ENCODE peak calls at places on chromosomes 11 and 22, in nine cellular contexts. B is sigmoid colon, G is testis, U is heart left ventricle, Q is A549, W is spleen, M is adrenal gland, H is uterus, V is HepG2. Y is an unnamed sample.

GRCh38 chr22:42979606-42980005 is 35.3 kb downstream of the PACSIN2 start:
- DNase-seq in B (no peak), G (no peak), U (no peak), Q (no peak), W (no peak), M (no peak), H (no peak), V (no peak), Y (no peak)

GRCh38 chr22:28440517-28441366 is 238.9 kb downstream of the TTC28 start:
- DNase-seq in B (no peak), G (no peak), U (no peak), Q (no peak), W (no peak), M (no peak), H (no peak), V (no peak), Y (no peak)

GRCh38 chr11:67275606-67276409 is 9.5 kb downstream of the GRK2 start:
- DNase-seq in B (peak), G (no peak), U (peak), Q (no peak), W (peak), M (no peak), H (no peak), V (no peak), Y (no peak)

GRCh38 chr22:45861259-45861658 is 115.7 kb downstream of the WNT7B start:
- DNase-seq in B (no peak), G (no peak), U (no peak), Q (peak), W (no peak), M (no peak), H (no peak), V (no peak), Y (no peak)

GRCh38 chr11:107593941-107594340 is 3.0 kb downstream of the ELMOD1 start:
- DNase-seq in B (no peak), G (no peak), U (no peak), Q (no peak), W (no peak), M (no peak), H (no peak), V (no peak), Y (no peak)

GRCh38 chr11:96905084-96905641 is 515.4 kb downstream of the JRKL start:
- DNase-seq in B (no peak), G (no peak), U (no peak), Q (no peak), W (no peak), M (no peak), H (no peak), V (no peak), Y (no peak)

GRCh38 chr11:124041254-124041653 is at the start of gene OR10G7:
- DNase-seq in B (no peak), G (no peak), U (no peak), Q (no peak), W (no peak), M (no peak), H (no peak), V (no peak), Y (no peak)

GRCh38 chr22:34850010-34850409 is 215.9 kb upstream of the ISX start:
- DNase-seq in B (no peak), G (peak), U (no peak), Q (no peak), W (no peak), M (no peak), H (no peak), V (no peak), Y (no peak)

GRCh38 chr11:119933164-119933563 is 204.2 kb upstream of the NECTIN1 start:
- DNase-seq in B (peak), G (no peak), U (no peak), Q (no peak), W (no peak), M (no peak), H (no peak), V (no peak), Y (no peak)

GRCh38 chr11:3014314-3014938 is 22.3 kb upstream of the NAP1L4 start:
- DNase-seq in B (no peak), G (no peak), U (no peak), Q (no peak), W (peak), M (no peak), H (no peak), V (no peak), Y (no peak)

GRCh38 chr11:1305063-1305495 is 4.4 kb downstream of the TOLLIP start:
- DNase-seq in B (no peak), G (no peak), U (no peak), Q (no peak), W (peak), M (no peak), H (no peak), V (no peak), Y (no peak)

GRCh38 chr11:15930442-15931025 is 425.8 kb downstream of the SOX6 start:
- DNase-seq in B (no peak), G (no peak), U (no peak), Q (no peak), W (no peak), M (no peak), H (no peak), V (no peak), Y (peak)

GRCh38 chr11:69443968-69444364 is 37.5 kb upstream of the LINC01488 start:
- DNase-seq in B (no peak), G (no peak), U (peak), Q (no peak), W (peak), M (no peak), H (no peak), V (no peak), Y (no peak)

GRCh38 chr22:39278040-39278439 is 33.3 kb upstream of the PDGFB start:
- DNase-seq in B (no peak), G (no peak), U (peak), Q (no peak), W (no peak), M (no peak), H (no peak), V (no peak), Y (no peak)

DNA sequence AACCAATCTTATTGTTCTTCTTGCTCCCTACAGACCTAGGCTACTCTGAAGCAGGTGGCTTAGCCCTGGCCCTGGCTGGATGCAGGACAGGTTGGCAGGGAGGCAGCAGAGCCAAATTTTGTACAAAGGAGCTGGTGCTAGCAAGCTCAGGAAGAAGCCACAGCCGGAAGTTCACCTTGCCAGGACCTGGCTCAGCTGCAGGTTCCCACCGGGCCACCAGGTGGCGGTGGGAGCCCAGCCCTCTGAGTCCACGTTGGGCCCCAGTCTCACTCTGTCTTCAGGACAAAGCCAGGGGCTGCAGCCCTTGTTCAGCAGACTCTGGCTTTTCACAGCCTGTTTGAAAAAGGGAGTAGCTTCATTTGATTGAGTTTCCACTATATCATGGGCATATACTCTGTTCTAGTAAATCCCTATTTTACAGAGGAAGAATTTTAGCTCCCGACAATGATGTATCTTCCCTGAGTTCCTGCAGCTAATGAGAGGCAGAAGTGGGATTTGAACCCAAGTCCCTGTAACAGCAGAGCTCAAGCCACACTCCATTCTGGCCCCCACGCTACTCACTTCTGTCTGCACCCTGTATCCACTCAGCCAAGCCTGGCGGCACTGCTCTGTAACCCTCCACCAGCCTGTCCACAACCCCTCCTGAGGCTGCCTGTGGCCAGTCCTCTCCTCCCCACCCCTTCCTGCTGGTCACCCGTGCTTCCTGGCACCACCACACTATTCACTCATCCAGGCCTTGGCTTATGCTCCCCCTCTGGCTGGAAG is 3.3 kb downstream of the TKFC start:
- DNase-seq in B (peak), G (peak), U (peak), Q (peak), W (peak), M (peak), H (peak), V (peak), Y (peak)
- TF ChIP-seq POLR2A in B (no peak), G (no peak), U (no peak), Q (no peak), W (no peak), M (no peak), H (no peak), V (peak), Y (no peak)

GRCh38 chr22:32839776-32840571 is 38.5 kb downstream of the TIMP3 start:
- DNase-seq in B (no peak), G (no peak), U (peak), Q (no peak), W (no peak), M (peak), H (peak), V (no peak), Y (no peak)

GRCh38 chr22:32831571-32831970 is 30.1 kb downstream of the TIMP3 start:
- DNase-seq in B (peak), G (no peak), U (no peak), Q (no peak), W (no peak), M (no peak), H (peak), V (no peak), Y (no peak)

GRCh38 chr22:32837142-32837541 is 35.6 kb downstream of the TIMP3 start:
- DNase-seq in B (peak), G (no peak), U (no peak), Q (no peak), W (no peak), M (no peak), H (no peak), V (no peak), Y (no peak)

GRCh38 chr22:32837803-32838202 is 36.3 kb downstream of the TIMP3 start:
- DNase-seq in B (no peak), G (no peak), U (no peak), Q (no peak), W (no peak), M (no peak), H (no peak), V (no peak), Y (no peak)

DNA sequence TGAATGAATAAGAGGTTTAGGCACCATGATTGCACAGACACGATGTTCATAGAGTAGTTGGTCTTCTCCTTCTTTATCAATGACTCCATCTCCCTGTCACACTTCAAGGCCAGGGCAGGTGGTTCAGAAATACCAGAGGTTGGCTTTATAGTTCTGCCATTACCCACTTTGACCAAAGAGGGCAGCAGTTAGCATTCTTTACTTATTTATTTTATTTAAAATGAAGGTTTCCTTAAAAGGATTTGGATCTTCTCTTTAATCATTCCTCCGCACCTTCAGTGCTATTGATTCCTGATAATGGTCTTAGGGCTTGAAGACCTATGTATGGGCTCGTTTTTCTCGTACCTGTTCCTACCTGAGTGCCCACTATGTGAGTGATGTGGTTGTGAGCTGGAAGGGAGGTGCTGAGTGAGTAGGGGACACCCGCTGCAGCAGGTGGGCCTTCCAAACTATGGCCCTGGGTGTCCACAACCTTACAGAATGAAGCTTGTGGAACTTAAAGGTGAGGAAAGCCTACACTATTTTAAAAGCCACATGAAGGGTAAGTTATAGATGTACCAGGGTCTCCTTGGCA is 34.9 kb downstream of the TIMP3 start:
- DNase-seq in B (no peak), G (no peak), U (no peak), Q (peak), W (no peak), M (no peak), H (no peak), V (peak), Y (no peak)
- TF ChIP-seq CTCF in B (peak), G (peak), U (peak), Q (peak), W (no peak), M (peak), H (peak), V (no peak), Y (no peak)

GRCh38 chr11:134333951-134334350 is 2.2 kb downstream of the GLB1L2 start:
- DNase-seq in B (no peak), G (no peak), U (no peak), Q (no peak), W (no peak), M (no peak), H (no peak), V (no peak), Y (no peak)
- TF ChIP-seq POLR2A in B (no peak), G (no peak), U (no peak), Q (no peak), W (no peak), M (no peak), H (no peak), V (no peak), Y (no peak)

GRCh38 chr11:28092786-28093185 is 15.2 kb downstream of the KIF18A start:
- DNase-seq in B (no peak), G (no peak), U (no peak), Q (no peak), W (no peak), M (no peak), H (no peak), V (no peak), Y (no peak)
- TF ChIP-seq CTCF in B (no peak), G (no peak), U (no peak), Q (no peak), W (no peak), M (no peak), H (no peak), V (no peak), Y (no peak)

GRCh38 chr11:9004310-9004945 is 627 bp upstream of the NRIP3 start:
- DNase-seq in B (no peak), G (peak), U (no peak), Q (no peak), W (peak), M (peak), H (peak), V (no peak), Y (no peak)

GRCh38 chr11:9005087-9005486 is 1.3 kb upstream of the NRIP3 start:
- DNase-seq in B (no peak), G (no peak), U (no peak), Q (no peak), W (no peak), M (no peak), H (no peak), V (no peak), Y (no peak)

GRCh38 chr11:9002920-9003572 is 755 bp downstream of the NRIP3 start:
- DNase-seq in B (no peak), G (no peak), U (no peak), Q (no peak), W (no peak), M (no peak), H (no peak), V (no peak), Y (no peak)

GRCh38 chr11:9001736-9002135 is 2.1 kb downstream of the NRIP3 start:
- DNase-seq in B (no peak), G (no peak), U (no peak), Q (no peak), W (no peak), M (no peak), H (no peak), V (no peak), Y (peak)

GRCh38 chr11:9003573-9004309 is at the start of gene NRIP3:
- DNase-seq in B (peak), G (peak), U (peak), Q (peak), W (peak), M (peak), H (peak), V (no peak), Y (peak)
- TF ChIP-seq POLR2A in B (no peak), G (peak), U (no peak), Q (peak), W (no peak), M (peak), H (no peak), V (no peak), Y (no peak)

GRCh38 chr22:31347251-31348008 is 1.3 kb upstream of the PATZ1 start:
- DNase-seq in B (peak), G (peak), U (peak), Q (peak), W (peak), M (peak), H (peak), V (peak), Y (peak)
- TF ChIP-seq CTCF in B (no peak), G (no peak), U (no peak), Q (no peak), W (no peak), M (no peak), H (no peak), V (no peak), Y (no peak)

DNA sequence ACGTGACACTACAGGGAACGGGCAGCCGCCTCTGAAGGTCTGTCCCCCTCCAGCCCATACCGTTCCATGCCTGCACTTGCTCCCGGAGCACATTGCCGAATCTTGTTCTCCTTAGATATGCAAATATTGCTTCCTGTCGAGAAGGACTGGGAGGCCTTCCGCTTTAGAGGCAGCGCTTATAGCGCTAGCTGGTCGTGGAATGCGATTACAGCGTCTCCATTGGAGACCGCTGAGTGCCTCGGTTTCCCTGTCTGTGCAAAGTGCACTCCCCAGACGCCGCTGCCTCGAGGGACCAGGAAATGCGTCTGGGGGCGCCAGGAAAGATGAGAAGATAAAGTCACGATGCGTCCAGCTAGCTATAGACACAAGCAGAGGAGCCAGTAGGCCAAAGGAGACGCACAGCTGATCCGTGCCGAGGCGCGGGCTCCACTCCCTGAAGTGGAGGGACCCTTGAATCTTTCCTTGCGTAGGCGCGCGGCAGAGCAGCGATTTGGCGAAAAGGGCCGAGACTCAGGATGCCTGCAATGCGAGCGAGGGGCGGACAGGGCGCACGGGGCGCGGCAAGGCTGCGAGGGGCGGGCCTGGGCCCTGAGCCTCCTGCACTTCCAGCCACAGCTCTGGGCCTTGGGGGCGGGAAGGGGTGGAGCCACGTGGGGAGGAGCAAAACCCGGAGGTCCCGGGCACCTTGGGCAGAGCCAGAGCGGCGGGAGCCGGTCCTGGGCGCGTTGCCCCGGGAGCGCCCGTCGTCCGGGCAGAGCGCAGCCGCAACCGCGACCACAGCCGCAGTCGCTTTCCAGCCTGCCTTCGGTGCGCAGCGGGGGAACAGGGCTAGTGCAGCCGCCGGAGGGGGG is at the start of gene RASSF10:
- DNase-seq in B (peak), G (peak), U (peak), Q (peak), W (no peak), M (no peak), H (peak), V (no peak), Y (peak)
- TF ChIP-seq POLR2A in B (no peak), G (no peak), U (no peak), Q (peak), W (no peak), M (no peak), H (no peak), V (no peak), Y (no peak)

DNA sequence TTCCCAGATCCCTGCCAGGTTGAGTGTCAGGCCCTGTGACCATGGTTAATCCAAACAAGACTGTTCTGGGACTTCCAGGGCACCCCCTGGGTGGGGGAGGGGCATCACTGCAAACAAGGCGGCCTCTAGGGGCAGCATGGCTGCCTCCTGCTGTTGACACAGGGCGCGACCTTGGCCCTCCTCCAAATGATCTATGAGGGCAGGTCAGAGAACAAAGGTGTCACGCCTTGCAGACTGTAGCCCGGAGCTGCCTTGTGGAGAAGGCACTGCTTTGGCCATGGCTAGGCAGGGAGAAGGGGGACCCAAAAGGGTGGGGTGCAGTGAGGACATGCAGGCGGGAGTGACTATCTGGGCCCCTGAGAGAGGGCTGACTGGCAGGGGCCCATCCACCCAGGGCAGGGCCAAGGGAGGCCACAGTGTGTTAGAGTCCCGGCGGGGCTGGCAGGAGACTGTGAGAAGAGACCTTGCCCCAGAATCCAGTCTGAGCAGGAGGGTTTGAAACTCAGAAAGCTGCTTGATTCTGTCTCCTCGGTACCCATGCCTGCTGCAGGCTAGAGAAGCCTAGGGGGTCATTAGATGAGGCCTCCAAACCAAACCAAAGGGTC is 35.6 kb downstream of the KCNC1 start:
- DNase-seq in B (no peak), G (no peak), U (no peak), Q (peak), W (peak), M (no peak), H (no peak), V (peak), Y (no peak)
- TF ChIP-seq CTCF in B (no peak), G (no peak), U (no peak), Q (no peak), W (no peak), M (no peak), H (no peak), V (peak), Y (no peak)

GRCh38 chr11:118401151-118401879 is at the start of gene ATP5MG:
- DNase-seq in B (peak), G (peak), U (peak), Q (peak), W (peak), M (peak), H (peak), V (peak), Y (peak)
- TF ChIP-seq POLR2A in B (peak), G (no peak), U (no peak), Q (peak), W (no peak), M (peak), H (no peak), V (peak), Y (no peak)

Y was measured in lower leg skin.